ENCODE peak calls at places on chromosomes 7 and 10, in six cellular contexts. Q is PC-9, L is upper lobe of left lung, D is osteoblast, O is mesendoderm, U is prostate gland. P is an unnamed sample. For H3K4me1, the result is how much of the 10 kb centered on the place peaks cover.

GRCh38 chr10:117311261-117311660 is 64.0 kb downstream of the PDZD8 start:
- DNase-seq in Q (no peak), L (no peak), D (no peak), O (no peak), U (no peak), P (no peak)

GRCh38 chr7:2931034-2931415 is 86.9 kb upstream of the GNA12 start:
- DNase-seq in Q (no peak), L (peak), D (peak), O (no peak), U (no peak), P (no peak)

GRCh38 chr10:113753020-113753692 is 1.7 kb downstream of the PLEKHS1 start:
- DNase-seq in Q (no peak), L (peak), D (no peak), O (no peak), U (no peak), P (no peak)

GRCh38 chr10:3887885-3888476 is 103.0 kb upstream of the KLF6 start:
- DNase-seq in Q (peak), L (peak), D (peak), O (peak), U (peak), P (peak)

GRCh38 chr7:150369740-150370501 is 1.3 kb downstream of the REPIN1 start:
- DNase-seq in Q (no peak), L (no peak), D (peak), O (no peak), U (no peak), P (no peak)

GRCh38 chr7:66355762-66356161 is 150.6 kb downstream of the TPST1 start:
- DNase-seq in Q (peak), L (no peak), D (no peak), O (no peak), U (no peak), P (no peak)

GRCh38 chr7:18320971-18321567 is 174.5 kb upstream of the HDAC9 start:
- DNase-seq in Q (no peak), L (no peak), D (peak), O (peak), U (no peak), P (no peak)

GRCh38 chr7:103093429-103093828 is 18.5 kb downstream of the ARMC10 start:
- DNase-seq in Q (no peak), L (no peak), D (no peak), O (no peak), U (no peak), P (no peak)

GRCh38 chr7:102318482-102318971 is 31.9 kb downstream of the SH2B2 start:
- DNase-seq in Q (peak), L (no peak), D (peak), O (peak), U (no peak), P (no peak)

GRCh38 chr10:44955408-44956070 is 4.1 kb upstream of the RASSF4 start:
- DNase-seq in Q (peak), L (peak), D (peak), O (no peak), U (no peak), P (no peak)

GRCh38 chr10:34024708-34025425 is 690.4 kb upstream of the NRP1 start:
- DNase-seq in Q (no peak), L (no peak), D (peak), O (peak), U (no peak), P (no peak)

GRCh38 chr10:66405566-66405965 is 520.3 kb upstream of the LRRTM3 start:
- DNase-seq in Q (no peak), L (no peak), D (no peak), O (no peak), U (no peak), P (no peak)

GRCh38 chr10:93313798-93314197 is 168.3 kb downstream of the MYOF start:
- DNase-seq in Q (no peak), L (no peak), D (no peak), O (no peak), U (no peak), P (no peak)

GRCh38 chr10:78515873-78516153 is 482.1 kb downstream of the RPS24 start:
- DNase-seq in Q (no peak), L (no peak), D (no peak), O (no peak), U (no peak), P (no peak)

GRCh38 chr10:71075066-71075758 is 137.2 kb upstream of the UNC5B start:
- DNase-seq in Q (no peak), L (peak), D (peak), O (no peak), U (peak), P (peak)

GRCh38 chr7:7895754-7896153 is 72.8 kb upstream of the GLCCI1 start:
- DNase-seq in Q (no peak), L (no peak), D (no peak), O (peak), U (no peak), P (no peak)

GRCh38 chr10:48241301-48241700 is 33.2 kb downstream of the FRMPD2 start:
- DNase-seq in Q (no peak), L (no peak), D (no peak), O (no peak), U (no peak), P (no peak)

GRCh38 chr10:89314676-89315075 is 12.8 kb downstream of the IFIT2 start:
- DNase-seq in Q (no peak), L (no peak), D (no peak), O (no peak), U (no peak), P (no peak)

GRCh38 chr7:111852081-111852480 is 289.8 kb upstream of the IMMP2L start:
- DNase-seq in Q (no peak), L (no peak), D (no peak), O (no peak), U (no peak), P (no peak)

GRCh38 chr7:46058424-46058823 is 137.4 kb upstream of the IGFBP3 start:
- DNase-seq in Q (no peak), L (no peak), D (no peak), O (no peak), U (no peak), P (no peak)

GRCh38 chr7:55130554-55131198 is 111.9 kb downstream of the EGFR start:
- DNase-seq in Q (no peak), L (peak), D (no peak), O (no peak), U (no peak), P (peak)

GRCh38 chr10:112295853-112296830 is 12.9 kb downstream of the TECTB start:
- DNase-seq in Q (no peak), L (peak), D (no peak), O (no peak), U (no peak), P (no peak)

GRCh38 chr7:139116999-139117398 is 7.5 kb upstream of the ZC3HAV1 start:
- DNase-seq in Q (no peak), L (no peak), D (no peak), O (no peak), U (no peak), P (no peak)

GRCh38 chr10:26739087-26739631 is 41.7 kb downstream of the PDSS1 start:
- DNase-seq in Q (no peak), L (no peak), D (no peak), O (no peak), U (no peak), P (no peak)

GRCh38 chr10:89556590-89556989 is 21.2 kb upstream of the SLC16A12 start:
- DNase-seq in Q (no peak), L (no peak), D (no peak), O (no peak), U (no peak), P (no peak)

GRCh38 chr10:88989423-88989822 is 1.2 kb upstream of the FAS start:
- DNase-seq in Q (no peak), L (no peak), D (no peak), O (no peak), U (no peak), P (no peak)

GRCh38 chr10:72525277-72525676 is 100.6 kb downstream of the MICU1 start:
- DNase-seq in Q (no peak), L (no peak), D (peak), O (no peak), U (no peak), P (no peak)

GRCh38 chr7:75989726-75990388 is 4.5 kb downstream of the TMEM120A start:
- DNase-seq in Q (no peak), L (no peak), D (peak), O (no peak), U (no peak), P (no peak)

GRCh38 chr7:70775570-70776156 is 356.3 kb upstream of the GALNT17 start:
- DNase-seq in Q (no peak), L (no peak), D (no peak), O (peak), U (no peak), P (no peak)

GRCh38 chr10:133391761-133392518 is 2.0 kb upstream of the MTG1 start:
- DNase-seq in Q (no peak), L (no peak), D (no peak), O (no peak), U (no peak), P (no peak)

GRCh38 chr10:95742529-95742884 is 13.5 kb upstream of the ENTPD1 start:
- DNase-seq in Q (no peak), L (peak), D (no peak), O (no peak), U (peak), P (no peak)

GRCh38 chr7:141074997-141075396 is 1.1 kb downstream of the TMEM178B start:
- DNase-seq in Q (no peak), L (no peak), D (peak), O (no peak), U (no peak), P (no peak)

GRCh38 chr10:113084031-113084430 is 134.0 kb downstream of the TCF7L2 start:
- DNase-seq in Q (peak), L (no peak), D (peak), O (no peak), U (no peak), P (no peak)

GRCh38 chr7:151448261-151449252 is 8.6 kb upstream of the CRYGN start:
- DNase-seq in Q (peak), L (peak), D (peak), O (peak), U (peak), P (peak)

GRCh38 chr7:13851756-13852155 is 137.7 kb downstream of the ETV1 start:
- DNase-seq in Q (no peak), L (no peak), D (no peak), O (peak), U (no peak), P (peak)

GRCh38 chr10:6409982-6410694 is 169.9 kb downstream of the PRKCQ start:
- DNase-seq in Q (peak), L (peak), D (no peak), O (peak), U (no peak), P (no peak)

GRCh38 chr7:4610768-4611467 is 71.2 kb upstream of the FOXK1 start:
- DNase-seq in Q (peak), L (peak), D (peak), O (peak), U (peak), P (no peak)

GRCh38 chr10:70343712-70344111 is 38.7 kb downstream of the LRRC20 start:
- DNase-seq in Q (no peak), L (no peak), D (no peak), O (no peak), U (no peak), P (no peak)

GRCh38 chr10:103120546-103120945 is 72.5 kb downstream of the NT5C2 start:
- DNase-seq in Q (no peak), L (no peak), D (no peak), O (no peak), U (no peak), P (no peak)
- H3K4me1 ChIP-seq in Q (under half), L (under half), D (under half), O (under half), U (under half), P (under half)

GRCh38 chr10:77164616-77165311 is 472.8 kb downstream of the KCNMA1 start:
- DNase-seq in Q (no peak), L (no peak), D (no peak), O (no peak), U (no peak), P (peak)
- H3K4me3 ChIP-seq in Q (no peak), L (no peak), D (peak), O (no peak), U (no peak), P (no peak)

GRCh38 chr10:118735294-118735693 is 19.5 kb downstream of the CACUL1 start:
- DNase-seq in Q (no peak), L (no peak), D (no peak), O (peak), U (no peak), P (no peak)
- H3K4me1 ChIP-seq in Q (under half), L (half or more), D (under half), O (under half), U (under half), P (under half)

DNA sequence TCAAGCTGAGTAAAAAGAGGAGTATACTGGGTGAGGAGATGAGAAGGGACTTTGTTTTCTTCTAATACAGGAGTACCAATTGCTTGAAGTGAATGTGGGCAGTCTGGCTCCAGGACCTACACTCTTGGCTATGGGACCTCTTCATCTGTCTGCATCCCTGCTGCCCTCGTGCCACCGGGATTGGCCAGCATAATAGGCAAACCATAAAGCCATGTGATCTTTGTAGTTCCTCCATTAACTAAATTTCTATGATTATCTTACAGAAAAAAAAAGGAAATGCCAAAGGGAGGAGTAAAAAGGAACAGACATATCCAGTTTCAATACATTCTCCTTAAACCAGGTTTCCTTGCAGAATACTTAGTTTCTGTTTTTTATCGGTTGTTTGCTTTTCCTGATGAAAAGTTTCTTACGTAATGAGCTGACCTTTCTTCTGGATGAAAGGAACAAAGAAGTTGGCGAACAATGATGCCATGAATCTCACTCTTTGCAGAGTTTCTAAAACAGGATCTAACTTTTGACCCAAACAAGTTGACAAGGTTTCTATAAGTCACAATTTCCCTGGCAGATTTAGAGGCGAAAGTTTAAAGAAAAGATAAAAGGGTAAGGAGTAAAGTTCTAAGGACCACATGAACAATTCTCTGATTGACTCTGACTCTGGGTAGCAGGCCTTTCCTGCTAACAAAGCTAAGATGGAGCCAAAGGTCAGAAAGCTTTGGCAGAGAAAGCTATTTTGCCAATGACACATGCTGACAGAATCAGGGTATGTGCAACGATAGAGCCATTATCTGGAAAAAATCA is 54.1 kb downstream of the LAMB1 start:
- DNase-seq in Q (peak), L (no peak), D (peak), O (no peak), U (no peak), P (no peak)
- H3K4me3 ChIP-seq in Q (peak), L (no peak), D (peak), O (no peak), U (no peak), P (no peak)

GRCh38 chr10:101777085-101777856 is 1.4 kb upstream of the FGF8 start:
- DNase-seq in Q (no peak), L (no peak), D (peak), O (no peak), U (no peak), P (no peak)
- H3K4me1 ChIP-seq in Q (under half), L (half or more), D (under half), O (under half), U (under half), P (under half)